ENCODE peak calls at places on chromosomes 2 and 18, in seven cellular contexts. One of them, this sample, is unnamed.

GRCh38 chr2:29480423-29480822 is 365.2 kb downstream of the CLIP4 start:
- DNase-seq in A549: no peak
- DNase-seq in Panc1: no peak
- DNase-seq in HCT116: no peak
- DNase-seq in K562: peak; percentile 64
- DNase-seq in GM23338: no peak
- DNase-seq in HepG2: no peak
- DNase-seq in this sample: no peak

GRCh38 chr2:213995400-213996105 is 415.3 kb upstream of the VWC2L start:
- DNase-seq in A549: peak; percentile 42
- DNase-seq in Panc1: peak; percentile 54
- DNase-seq in HCT116: peak; percentile 63
- DNase-seq in K562: no peak
- DNase-seq in GM23338: no peak
- DNase-seq in HepG2: no peak
- DNase-seq in this sample: no peak

GRCh38 chr2:160269803-160270570 is 69.9 kb upstream of the ITGB6 start:
- DNase-seq in A549: peak; percentile 83
- DNase-seq in Panc1: no peak
- DNase-seq in HCT116: peak; percentile 31
- DNase-seq in K562: peak; percentile 67
- DNase-seq in GM23338: peak; percentile 91
- DNase-seq in HepG2: peak; percentile 77
- DNase-seq in this sample: peak; percentile 74

GRCh38 chr2:55140316-55141219 is 90.3 kb upstream of the RTN4 start:
- DNase-seq in A549: no peak
- DNase-seq in Panc1: no peak
- DNase-seq in HCT116: no peak
- DNase-seq in K562: peak; percentile 97
- DNase-seq in GM23338: no peak
- DNase-seq in HepG2: no peak
- DNase-seq in this sample: peak; percentile 57

GRCh38 chr2:96407041-96407918 is 71.7 kb downstream of the NCAPH start:
- DNase-seq in A549: peak; percentile 80
- DNase-seq in Panc1: no peak
- DNase-seq in HCT116: peak; percentile 72
- DNase-seq in K562: peak; percentile 78
- DNase-seq in GM23338: peak; percentile 91
- DNase-seq in HepG2: peak; percentile 77
- DNase-seq in this sample: peak; percentile 60

GRCh38 chr18:41338341-41338740 is 616.7 kb upstream of the PIK3C3 start:
- DNase-seq in A549: no peak
- DNase-seq in Panc1: no peak
- DNase-seq in HCT116: no peak
- DNase-seq in K562: no peak
- DNase-seq in GM23338: no peak
- DNase-seq in HepG2: no peak
- DNase-seq in this sample: no peak

GRCh38 chr2:152580722-152581121 is 136.5 kb downstream of the PRPF40A start:
- DNase-seq in A549: no peak
- DNase-seq in Panc1: no peak
- DNase-seq in HCT116: no peak
- DNase-seq in K562: no peak
- DNase-seq in GM23338: no peak
- DNase-seq in HepG2: no peak
- DNase-seq in this sample: no peak

GRCh38 chr2:58930541-58930940 is 689.4 kb upstream of the FANCL start:
- DNase-seq in A549: no peak
- DNase-seq in Panc1: no peak
- DNase-seq in HCT116: no peak
- DNase-seq in K562: no peak
- DNase-seq in GM23338: no peak
- DNase-seq in HepG2: no peak
- DNase-seq in this sample: no peak

GRCh38 chr2:172428841-172429173 is 1.4 kb downstream of the ITGA6 start:
- DNase-seq in A549: no peak
- DNase-seq in Panc1: no peak
- DNase-seq in HCT116: no peak
- DNase-seq in K562: no peak
- DNase-seq in GM23338: peak; percentile 45
- DNase-seq in HepG2: peak; percentile 64
- DNase-seq in this sample: no peak

GRCh38 chr2:174011796-174012195 is 46.6 kb upstream of the SP3 start:
- DNase-seq in A549: no peak
- DNase-seq in Panc1: no peak
- DNase-seq in HCT116: no peak
- DNase-seq in K562: no peak
- DNase-seq in GM23338: no peak
- DNase-seq in HepG2: no peak
- DNase-seq in this sample: no peak

GRCh38 chr18:79380816-79381806 is 14.6 kb upstream of the NFATC1 start:
- DNase-seq in A549: peak; percentile 50
- DNase-seq in Panc1: no peak
- DNase-seq in HCT116: no peak
- DNase-seq in K562: peak; percentile 62
- DNase-seq in GM23338: peak; percentile 89
- DNase-seq in HepG2: peak; percentile 22
- DNase-seq in this sample: peak; percentile 74

GRCh38 chr2:16553222-16553621 is 112.4 kb downstream of the CYRIA start:
- DNase-seq in A549: peak; percentile 10
- DNase-seq in Panc1: no peak
- DNase-seq in HCT116: peak; percentile 32
- DNase-seq in K562: peak; percentile 48
- DNase-seq in GM23338: peak; percentile 77
- DNase-seq in HepG2: peak; percentile 40
- DNase-seq in this sample: peak; percentile 59

GRCh38 chr2:190318931-190319556 is 582 bp downstream of the HIBCH start:
- DNase-seq in A549: no peak
- DNase-seq in Panc1: no peak
- DNase-seq in HCT116: no peak
- DNase-seq in K562: peak; percentile 16
- DNase-seq in GM23338: peak; percentile 27
- DNase-seq in HepG2: no peak
- DNase-seq in this sample: peak; percentile 16

GRCh38 chr2:32688511-32688910 is 60.7 kb downstream of the TTC27 start:
- DNase-seq in A549: no peak
- DNase-seq in Panc1: no peak
- DNase-seq in HCT116: no peak
- DNase-seq in K562: no peak
- DNase-seq in GM23338: no peak
- DNase-seq in HepG2: no peak
- DNase-seq in this sample: peak; percentile 24

DNA sequence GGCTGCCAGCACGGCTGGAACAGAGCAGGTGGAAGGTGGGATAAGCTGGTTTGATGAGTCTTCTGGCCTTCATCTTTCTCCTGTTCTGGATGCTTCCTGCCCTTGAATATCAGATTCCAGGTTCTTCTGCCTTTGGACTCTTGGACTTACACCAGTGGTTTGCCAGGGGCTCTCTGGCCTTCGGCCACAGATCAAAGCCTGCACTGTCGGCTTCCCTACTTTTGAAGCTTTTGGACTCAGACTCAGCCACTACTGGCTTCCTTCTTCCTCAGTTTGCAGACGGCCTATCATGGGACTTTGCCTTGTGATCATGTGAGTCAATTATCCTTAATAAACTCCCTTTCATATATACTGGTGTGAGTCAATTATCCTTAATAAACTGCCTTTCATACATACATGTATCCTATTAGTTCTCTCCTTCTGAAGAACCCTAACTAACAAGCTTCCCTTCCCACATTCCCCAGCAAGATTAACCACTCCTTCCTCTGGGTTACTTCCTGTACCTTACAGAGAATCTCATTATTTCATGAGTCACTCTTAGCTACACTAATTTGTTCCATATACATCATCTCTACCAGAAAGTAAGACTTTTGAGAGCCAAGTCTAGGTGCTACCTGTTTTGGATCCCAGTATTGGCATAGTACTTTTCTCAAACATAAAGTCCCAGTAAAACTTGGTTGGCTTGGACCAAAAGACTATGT is 31.3 kb upstream of the LRATD1 start:
- DNase-seq in A549: no peak
- DNase-seq in Panc1: no peak
- DNase-seq in HCT116: no peak
- DNase-seq in K562: no peak
- DNase-seq in GM23338: no peak
- DNase-seq in HepG2: no peak
- DNase-seq in this sample: no peak
- TF ChIP-seq REST in A549: no peak
- TF ChIP-seq REST in Panc1: no peak
- TF ChIP-seq REST in HCT116: no peak
- TF ChIP-seq REST in K562: no peak
- TF ChIP-seq REST in GM23338: no peak
- TF ChIP-seq REST in HepG2: no peak
- TF ChIP-seq REST in this sample: no peak

DNA sequence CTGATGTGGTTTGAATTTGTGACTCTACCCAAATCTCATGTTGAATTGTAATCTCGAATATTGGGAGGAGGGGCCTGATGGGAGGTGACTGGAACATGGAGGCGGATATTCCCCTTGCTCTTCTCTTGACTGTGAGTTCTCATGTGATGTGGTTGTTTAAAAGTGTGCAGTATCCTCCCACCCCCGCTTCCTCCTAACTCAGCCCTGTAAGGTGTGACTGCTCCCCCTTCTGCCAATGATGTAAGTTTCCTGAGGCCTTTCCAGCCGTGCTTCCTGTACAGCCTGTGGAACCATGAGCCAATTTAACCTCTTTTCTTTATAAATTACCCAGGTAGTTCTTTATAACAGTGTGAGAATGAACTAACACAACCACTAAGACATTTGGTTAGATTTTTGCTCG is 458.4 kb downstream of the THSD7B start:
- DNase-seq in A549: no peak
- DNase-seq in Panc1: no peak
- DNase-seq in HCT116: no peak
- DNase-seq in K562: peak; percentile 0
- DNase-seq in GM23338: peak; percentile 26
- DNase-seq in HepG2: no peak
- DNase-seq in this sample: no peak
- TF ChIP-seq REST in A549: no peak
- TF ChIP-seq REST in Panc1: no peak
- TF ChIP-seq REST in HCT116: no peak
- TF ChIP-seq REST in K562: no peak
- TF ChIP-seq REST in GM23338: no peak
- TF ChIP-seq REST in HepG2: no peak
- TF ChIP-seq REST in this sample: no peak

GRCh38 chr18:62338446-62339105 is 13.5 kb downstream of the TNFRSF11A start:
- DNase-seq in A549: no peak
- DNase-seq in Panc1: no peak
- DNase-seq in HCT116: no peak
- DNase-seq in K562: no peak
- DNase-seq in GM23338: no peak
- DNase-seq in HepG2: no peak
- DNase-seq in this sample: no peak

GRCh38 chr18:62336618-62337017 is 11.5 kb downstream of the TNFRSF11A start:
- DNase-seq in A549: no peak
- DNase-seq in Panc1: no peak
- DNase-seq in HCT116: no peak
- DNase-seq in K562: no peak
- DNase-seq in GM23338: no peak
- DNase-seq in HepG2: no peak
- DNase-seq in this sample: no peak

GRCh38 chr18:62337336-62337735 is 12.2 kb downstream of the TNFRSF11A start:
- DNase-seq in A549: no peak
- DNase-seq in Panc1: no peak
- DNase-seq in HCT116: no peak
- DNase-seq in K562: no peak
- DNase-seq in GM23338: no peak
- DNase-seq in HepG2: no peak
- DNase-seq in this sample: no peak

GRCh38 chr18:62341423-62341920 is 16.4 kb downstream of the TNFRSF11A start:
- DNase-seq in A549: no peak
- DNase-seq in Panc1: no peak
- DNase-seq in HCT116: no peak
- DNase-seq in K562: no peak
- DNase-seq in GM23338: no peak
- DNase-seq in HepG2: no peak
- DNase-seq in this sample: no peak

DNA sequence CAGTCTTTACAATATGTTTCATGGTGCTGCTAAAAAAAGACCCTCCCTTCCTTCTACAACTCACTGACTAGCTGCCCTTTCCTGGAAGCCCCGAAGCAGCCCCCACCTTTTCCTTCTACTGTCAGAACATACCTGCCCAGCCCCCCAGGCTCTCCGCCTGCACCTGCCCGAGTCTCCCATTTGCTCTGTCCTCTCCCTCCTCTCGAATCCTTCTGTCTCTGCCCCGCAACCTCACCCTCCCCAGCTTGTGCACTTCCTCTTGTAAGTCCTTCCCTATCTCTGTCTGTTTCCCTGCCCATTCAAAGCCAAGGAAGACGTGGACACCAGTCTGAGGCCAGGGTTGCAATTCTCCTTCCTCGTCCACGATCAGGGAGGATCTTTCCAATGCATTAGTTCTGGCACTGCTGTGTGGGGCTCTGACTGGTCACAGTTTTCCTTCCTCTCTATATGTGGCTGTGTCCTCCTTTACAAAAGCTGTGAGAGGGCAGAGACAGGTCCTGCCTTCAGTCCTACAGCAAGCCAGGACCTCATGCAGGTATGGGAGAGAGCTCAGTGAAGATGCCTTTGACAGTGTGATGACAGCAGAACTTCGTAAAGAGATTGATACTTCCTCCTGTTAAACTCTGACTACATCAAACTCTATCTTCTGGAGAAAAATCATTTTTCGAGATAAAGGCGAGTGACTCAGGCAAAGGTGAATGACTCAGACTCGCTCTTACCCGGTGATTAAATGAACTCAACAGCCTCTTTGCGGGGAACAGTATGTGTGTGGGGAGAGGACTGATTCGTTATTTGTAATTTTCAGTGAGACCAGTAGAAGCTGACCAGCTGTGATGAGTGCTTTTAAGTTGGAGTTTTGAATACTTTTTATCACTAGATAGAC is 14.2 kb downstream of the TNFRSF11A start:
- DNase-seq in A549: peak; percentile 58
- DNase-seq in Panc1: no peak
- DNase-seq in HCT116: peak; percentile 39
- DNase-seq in K562: peak; percentile 25
- DNase-seq in GM23338: peak; percentile 64
- DNase-seq in HepG2: no peak
- DNase-seq in this sample: no peak
- TF ChIP-seq REST in A549: no peak
- TF ChIP-seq REST in Panc1: no peak
- TF ChIP-seq REST in HCT116: no peak
- TF ChIP-seq REST in K562: no peak
- TF ChIP-seq REST in GM23338: no peak
- TF ChIP-seq REST in HepG2: no peak
- TF ChIP-seq REST in this sample: no peak

GRCh38 chr18:49865401-49865800 is 52.1 kb upstream of the ACAA2 start:
- DNase-seq in A549: no peak
- DNase-seq in Panc1: no peak
- DNase-seq in HCT116: no peak
- DNase-seq in K562: no peak
- DNase-seq in GM23338: no peak
- DNase-seq in HepG2: no peak
- DNase-seq in this sample: no peak
- TF ChIP-seq REST in A549: no peak
- TF ChIP-seq REST in Panc1: no peak
- TF ChIP-seq REST in HCT116: no peak
- TF ChIP-seq REST in K562: no peak
- TF ChIP-seq REST in GM23338: no peak
- TF ChIP-seq REST in HepG2: no peak
- TF ChIP-seq REST in this sample: no peak

GRCh38 chr18:75421656-75422055 is 5.8 kb downstream of the SMIM21 start:
- DNase-seq in A549: no peak
- DNase-seq in Panc1: no peak
- DNase-seq in HCT116: no peak
- DNase-seq in K562: no peak
- DNase-seq in GM23338: no peak
- DNase-seq in HepG2: no peak
- DNase-seq in this sample: no peak
- TF ChIP-seq REST in A549: no peak
- TF ChIP-seq REST in Panc1: no peak
- TF ChIP-seq REST in HCT116: no peak
- TF ChIP-seq REST in K562: no peak
- TF ChIP-seq REST in GM23338: no peak
- TF ChIP-seq REST in HepG2: no peak
- TF ChIP-seq REST in this sample: no peak